ENCODE peak calls at places on chromosomes 5 and 9, in six cellular contexts. J is endothelial cell of umbilical vein, K is A549, T is HepG2, D is GM12878, O is K562. S is an unnamed sample.

GRCh38 chr5:169350759-169351240 is 49.9 kb upstream of the SLIT3 start:
- DNase-seq in J (peak; percentile 94), K (peak; percentile 96), T (no peak), D (no peak), O (no peak), S (peak; percentile 41)

GRCh38 chr5:135576075-135576599 is 2.7 kb downstream of the CXCL14 start:
- DNase-seq in J (no peak), K (no peak), T (no peak), D (no peak), O (no peak), S (no peak)

GRCh38 chr5:101942321-101942882 is 353.7 kb downstream of the SLCO4C1 start:
- DNase-seq in J (peak; percentile 16), K (peak; percentile 45), T (peak; percentile 27), D (no peak), O (peak; percentile 1), S (peak; percentile 47)

GRCh38 chr5:179178016-179178575 is 117.9 kb downstream of the ZNF354C start:
- DNase-seq in J (no peak), K (no peak), T (no peak), D (no peak), O (no peak), S (no peak)

GRCh38 chr5:139138109-139138508 is 60.1 kb downstream of the SIL1 start:
- DNase-seq in J (no peak), K (no peak), T (no peak), D (no peak), O (no peak), S (no peak)

GRCh38 chr9:84404095-84404686 is 63.6 kb upstream of the SLC28A3 start:
- DNase-seq in J (peak; percentile 3), K (peak; percentile 11), T (peak; percentile 5), D (no peak), O (peak; percentile 32), S (peak; percentile 39)

GRCh38 chr5:87594566-87594965 is 181.8 kb upstream of the CCNH start:
- DNase-seq in J (no peak), K (no peak), T (no peak), D (no peak), O (no peak), S (no peak)

GRCh38 chr5:76196886-76197489 is 113.8 kb downstream of the SV2C start:
- DNase-seq in J (no peak), K (no peak), T (no peak), D (no peak), O (no peak), S (no peak)

GRCh38 chr9:136396219-136396515 is 3.8 kb downstream of the SNAPC4 start:
- DNase-seq in J (no peak), K (no peak), T (no peak), D (no peak), O (no peak), S (no peak)

GRCh38 chr9:444528-444927 is 229.9 kb downstream of the DOCK8 start:
- DNase-seq in J (no peak), K (no peak), T (no peak), D (no peak), O (no peak), S (no peak)

GRCh38 chr5:139611703-139612584 is 36.2 kb upstream of the CXXC5 start:
- DNase-seq in J (no peak), K (no peak), T (no peak), D (no peak), O (no peak), S (no peak)

GRCh38 chr9:117687532-117687931 is 16.7 kb upstream of the TLR4 start:
- DNase-seq in J (no peak), K (no peak), T (no peak), D (no peak), O (no peak), S (no peak)

GRCh38 chr9:93190656-93191353 is 6.9 kb downstream of the WNK2 start:
- DNase-seq in J (no peak), K (no peak), T (no peak), D (no peak), O (no peak), S (no peak)

GRCh38 chr5:9168791-9169611 is 376.9 kb downstream of the SEMA5A start:
- DNase-seq in J (no peak), K (no peak), T (no peak), D (no peak), O (no peak), S (no peak)

GRCh38 chr5:112921833-112922817 is at the start of gene REEP5:
- DNase-seq in J (peak; percentile 83), K (peak; percentile 81), T (peak; percentile 56), D (no peak), O (peak; percentile 90), S (peak; percentile 89)

GRCh38 chr5:150600951-150601773 is 39.3 kb upstream of the SYNPO start:
- DNase-seq in J (no peak), K (no peak), T (no peak), D (no peak), O (no peak), S (no peak)

DNA sequence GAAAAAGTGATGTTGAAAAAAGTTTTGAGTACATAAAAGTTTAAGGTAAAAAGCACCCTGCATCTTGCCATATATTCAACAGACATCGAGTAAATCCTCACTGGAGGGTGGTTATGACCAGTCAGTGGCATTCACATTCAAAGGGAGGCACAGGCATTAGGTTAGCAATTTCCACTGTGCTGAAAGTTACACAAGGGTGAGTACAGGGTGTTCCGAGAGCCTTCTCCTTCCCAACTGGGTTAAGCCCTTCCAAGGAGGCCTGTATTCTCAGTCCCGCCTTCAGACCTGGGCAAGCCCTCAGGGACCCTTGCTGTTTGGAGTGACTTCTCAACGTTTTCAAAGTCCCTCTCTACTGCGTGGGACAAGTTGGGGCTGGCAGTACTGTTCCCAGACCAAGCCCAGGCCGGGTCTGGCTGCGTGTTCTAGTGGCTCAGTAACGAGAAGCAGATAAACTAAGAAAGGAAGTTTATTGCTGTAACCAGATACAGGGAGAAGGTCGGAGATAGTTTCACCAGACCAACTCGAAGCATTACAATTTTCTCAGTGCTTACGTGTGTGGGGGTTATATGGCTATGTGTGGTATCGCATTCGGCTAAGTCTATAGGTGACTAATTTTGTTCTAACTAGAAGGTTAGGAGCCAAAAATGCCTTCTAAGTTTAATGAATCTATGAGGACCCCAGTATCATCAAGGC is 13.0 kb upstream of the SETX start:
- DNase-seq in J (no peak), K (no peak), T (no peak), D (no peak), O (no peak), S (no peak)
- TF ChIP-seq MYC in J (no peak), K (no peak), T (no peak), D (no peak), O (no peak), S (no peak)

GRCh38 chr5:59500014-59500413 is 393.5 kb downstream of the PDE4D start:
- DNase-seq in J (no peak), K (no peak), T (no peak), D (no peak), O (no peak), S (no peak)
- TF ChIP-seq MYC in J (no peak), K (no peak), T (no peak), D (no peak), O (no peak), S (no peak)

GRCh38 chr5:164358531-164359259 is 853.3 kb downstream of the MAT2B start:
- DNase-seq in J (no peak), K (no peak), T (no peak), D (no peak), O (peak; percentile 86), S (no peak)
- TF ChIP-seq MYC in J (no peak), K (no peak), T (no peak), D (no peak), O (peak; percentile 35), S (no peak)

GRCh38 chr9:129198737-129199435 is 20.8 kb upstream of the IER5L start:
- DNase-seq in J (no peak), K (peak; percentile 36), T (no peak), D (no peak), O (no peak), S (no peak)
- TF ChIP-seq MYC in J (no peak), K (no peak), T (no peak), D (no peak), O (no peak), S (no peak)

GRCh38 chr9:21097817-21098216 is 20.1 kb upstream of the IFNB1 start:
- DNase-seq in J (no peak), K (no peak), T (no peak), D (no peak), O (no peak), S (peak; percentile 69)
- TF ChIP-seq MYC in J (no peak), K (no peak), T (no peak), D (no peak), O (no peak), S (no peak)

GRCh38 chr9:135241381-135242380 is 154.2 kb downstream of the OLFM1 start:
- DNase-seq in J (no peak), K (no peak), T (no peak), D (no peak), O (peak; percentile 7), S (no peak)
- TF ChIP-seq MYC in J (no peak), K (no peak), T (no peak), D (no peak), O (no peak), S (no peak)

GRCh38 chr9:134789168-134789567 is 91.4 kb upstream of the FCN2 start:
- DNase-seq in J (no peak), K (no peak), T (no peak), D (no peak), O (no peak), S (no peak)
- TF ChIP-seq MYC in J (no peak), K (no peak), T (no peak), D (no peak), O (no peak), S (no peak)

GRCh38 chr9:72313507-72313906 is 51.5 kb downstream of the ZFAND5 start:
- DNase-seq in J (no peak), K (no peak), T (no peak), D (no peak), O (no peak), S (no peak)
- TF ChIP-seq MYC in J (no peak), K (no peak), T (no peak), D (no peak), O (no peak), S (no peak)